ENCODE peak calls at places on chromosome 14, in seven cellular contexts. A is RPMI8226; C is T-helper 2 cell treated with Interferon-gamma antibody and Interleukin-4, amounts not matched to agents 5 μg/mL and 100 μg/mL, for 36 hours; R is KBM-7; J is HCT116; Z is CD4-positive, CD25-positive, alpha-beta regulatory T cell; H is H54. D is an unnamed sample.

GRCh38 chr14:64421166-64421565 is 33.0 kb downstream of the MTHFD1 start:
- DNase-seq in Z (no peak), A (no peak), H (no peak), C (no peak), R (no peak), J (no peak), D (no peak)

GRCh38 chr14:46136456-46136855 is 515.1 kb downstream of the RPL10L start:
- DNase-seq in R (no peak), C (no peak), A (no peak), H (no peak), Z (no peak), J (no peak), D (no peak)

GRCh38 chr14:96150214-96150613 is 54.4 kb upstream of the BDKRB2 start:
- DNase-seq in H (no peak), R (no peak), A (no peak), Z (no peak), C (no peak), J (no peak), D (no peak)

GRCh38 chr14:21734457-21735074 is 60.9 kb upstream of the OR4E1 start:
- DNase-seq in H (no peak), C (peak), A (peak), J (peak), Z (peak), R (peak), D (no peak)

GRCh38 chr14:64569108-64570045 is 19.6 kb downstream of the PPP1R36 start:
- DNase-seq in R (no peak), Z (no peak), C (no peak), A (no peak), J (peak), H (peak), D (peak)

GRCh38 chr14:32366995-32367394 is 37.9 kb downstream of the AKAP6 start:
- DNase-seq in H (no peak), R (no peak), A (no peak), C (no peak), J (no peak), Z (no peak), D (no peak)

GRCh38 chr14:105855893-105856675 is 329.7 kb downstream of the TMEM121 start:
- DNase-seq in J (no peak), C (no peak), A (no peak), R (no peak), Z (no peak), H (no peak), D (peak)

GRCh38 chr14:105945891-105946290 is 419.5 kb downstream of the TMEM121 start:
- DNase-seq in A (no peak), J (no peak), C (no peak), R (peak), H (no peak), Z (peak), D (no peak)

GRCh38 chr14:60327447-60328331 is 78.7 kb downstream of the PPM1A start:
- DNase-seq in A (peak), H (no peak), J (no peak), Z (peak), R (no peak), C (peak), D (peak)

GRCh38 chr14:34851395-34851794 is 23.8 kb downstream of the BAZ1A start:
- DNase-seq in H (no peak), J (no peak), A (no peak), C (no peak), R (no peak), Z (no peak), D (no peak)

GRCh38 chr14:51963164-51963733 is 26.1 kb upstream of the RTRAF start:
- DNase-seq in A (no peak), H (no peak), J (no peak), C (no peak), R (no peak), Z (no peak), D (no peak)

GRCh38 chr14:23112359-23113178 is 6.5 kb downstream of the CEBPE start:
- DNase-seq in H (no peak), Z (no peak), J (no peak), C (no peak), R (peak), A (no peak), D (no peak)

GRCh38 chr14:20624495-20625070 is 16.9 kb downstream of the OR6S1 start:
- DNase-seq in Z (peak), J (no peak), A (peak), R (no peak), C (peak), H (no peak), D (peak)

GRCh38 chr14:105153331-105153731 is 15.2 kb downstream of the JAG2 start:
- DNase-seq in C (no peak), J (no peak), A (no peak), H (no peak), Z (no peak), R (no peak), D (no peak)

GRCh38 chr14:55103005-55103640 is 25.9 kb upstream of the LGALS3 start:
- DNase-seq in Z (peak), H (peak), A (peak), R (no peak), C (peak), J (peak), D (peak)

GRCh38 chr14:64405295-64405694 is 17.1 kb downstream of the MTHFD1 start:
- DNase-seq in H (no peak), A (no peak), Z (no peak), C (no peak), R (no peak), J (no peak), D (no peak)